ENCODE peak calls at places on chromosomes 16 and 17, in four cellular contexts. One of them, this sample, is unnamed.

GRCh38 chr16:47320546-47321315 is 140.1 kb downstream of the ITFG1 start:
- DNase-seq in testis: no peak
- DNase-seq in activated CD4-positive, alpha-beta T cell treated with anti-CD3 and anti-CD28 coated beads for 1 hour: no peak
- DNase-seq in AG10803: peak
- DNase-seq in this sample: no peak

GRCh38 chr17:48869821-48870318 is 22.7 kb upstream of the ATP5MC1 start:
- DNase-seq in testis: no peak
- DNase-seq in activated CD4-positive, alpha-beta T cell treated with anti-CD3 and anti-CD28 coated beads for 1 hour: no peak
- DNase-seq in AG10803: no peak
- DNase-seq in this sample: no peak

GRCh38 chr16:74738134-74738541 is 36.5 kb downstream of the FA2H start:
- DNase-seq in testis: no peak
- DNase-seq in activated CD4-positive, alpha-beta T cell treated with anti-CD3 and anti-CD28 coated beads for 1 hour: no peak
- DNase-seq in AG10803: no peak
- DNase-seq in this sample: no peak

GRCh38 chr17:78351449-78352006 is 8.3 kb downstream of the SOCS3 start:
- DNase-seq in testis: peak
- DNase-seq in activated CD4-positive, alpha-beta T cell treated with anti-CD3 and anti-CD28 coated beads for 1 hour: no peak
- DNase-seq in AG10803: peak
- DNase-seq in this sample: peak

GRCh38 chr17:76599699-76600460 is 14.2 kb upstream of the ST6GALNAC2 start:
- DNase-seq in testis: no peak
- DNase-seq in activated CD4-positive, alpha-beta T cell treated with anti-CD3 and anti-CD28 coated beads for 1 hour: no peak
- DNase-seq in AG10803: no peak
- DNase-seq in this sample: no peak

GRCh38 chr16:17109413-17109812 is 361.3 kb downstream of the XYLT1 start:
- DNase-seq in testis: no peak
- DNase-seq in activated CD4-positive, alpha-beta T cell treated with anti-CD3 and anti-CD28 coated beads for 1 hour: no peak
- DNase-seq in AG10803: no peak
- DNase-seq in this sample: no peak

GRCh38 chr17:82193520-82194236 is 19.0 kb downstream of the CCDC57 start:
- DNase-seq in testis: no peak
- DNase-seq in activated CD4-positive, alpha-beta T cell treated with anti-CD3 and anti-CD28 coated beads for 1 hour: no peak
- DNase-seq in AG10803: no peak
- DNase-seq in this sample: no peak

GRCh38 chr16:17053536-17054160 is 417.1 kb downstream of the XYLT1 start:
- DNase-seq in testis: no peak
- DNase-seq in activated CD4-positive, alpha-beta T cell treated with anti-CD3 and anti-CD28 coated beads for 1 hour: no peak
- DNase-seq in AG10803: no peak
- DNase-seq in this sample: no peak

GRCh38 chr17:14396542-14396941 is 95.7 kb downstream of the HS3ST3B1 start:
- DNase-seq in testis: no peak
- DNase-seq in activated CD4-positive, alpha-beta T cell treated with anti-CD3 and anti-CD28 coated beads for 1 hour: no peak
- DNase-seq in AG10803: peak
- DNase-seq in this sample: no peak

GRCh38 chr17:82791532-82791931 is 39.7 kb downstream of the TBCD start:
- DNase-seq in testis: no peak
- DNase-seq in activated CD4-positive, alpha-beta T cell treated with anti-CD3 and anti-CD28 coated beads for 1 hour: no peak
- DNase-seq in AG10803: peak
- DNase-seq in this sample: no peak

GRCh38 chr17:31371511-31372097 is 19.9 kb upstream of the RAB11FIP4 start:
- DNase-seq in testis: no peak
- DNase-seq in activated CD4-positive, alpha-beta T cell treated with anti-CD3 and anti-CD28 coated beads for 1 hour: no peak
- DNase-seq in AG10803: peak
- DNase-seq in this sample: no peak

GRCh38 chr17:56274491-56274890 is 121.2 kb downstream of the ANKFN1 start:
- DNase-seq in testis: no peak
- DNase-seq in activated CD4-positive, alpha-beta T cell treated with anti-CD3 and anti-CD28 coated beads for 1 hour: no peak
- DNase-seq in AG10803: no peak
- DNase-seq in this sample: no peak

GRCh38 chr17:40487371-40488020 is 13.9 kb downstream of the TNS4 start:
- DNase-seq in testis: no peak
- DNase-seq in activated CD4-positive, alpha-beta T cell treated with anti-CD3 and anti-CD28 coated beads for 1 hour: no peak
- DNase-seq in AG10803: no peak
- DNase-seq in this sample: no peak

GRCh38 chr16:56561126-56561525 is 3.7 kb upstream of the MT4 start:
- DNase-seq in testis: no peak
- DNase-seq in activated CD4-positive, alpha-beta T cell treated with anti-CD3 and anti-CD28 coated beads for 1 hour: no peak
- DNase-seq in AG10803: no peak
- DNase-seq in this sample: no peak

GRCh38 chr17:43928606-43929005 is 13.7 kb downstream of the PPY start:
- DNase-seq in testis: no peak
- DNase-seq in activated CD4-positive, alpha-beta T cell treated with anti-CD3 and anti-CD28 coated beads for 1 hour: no peak
- DNase-seq in AG10803: no peak
- DNase-seq in this sample: no peak

GRCh38 chr16:35405547-35405946 is 1946.1 kb downstream of the TP53TG3F start:
- DNase-seq in testis: no peak
- DNase-seq in activated CD4-positive, alpha-beta T cell treated with anti-CD3 and anti-CD28 coated beads for 1 hour: no peak
- DNase-seq in AG10803: no peak
- DNase-seq in this sample: no peak

GRCh38 chr17:8581002-8581658 is 49.4 kb downstream of the MYH10 start:
- DNase-seq in testis: no peak
- DNase-seq in activated CD4-positive, alpha-beta T cell treated with anti-CD3 and anti-CD28 coated beads for 1 hour: no peak
- DNase-seq in AG10803: no peak
- DNase-seq in this sample: no peak

GRCh38 chr16:3182608-3183444 is 5.2 kb upstream of the OR1F1 start:
- DNase-seq in testis: no peak
- DNase-seq in activated CD4-positive, alpha-beta T cell treated with anti-CD3 and anti-CD28 coated beads for 1 hour: no peak
- DNase-seq in AG10803: peak
- DNase-seq in this sample: no peak

GRCh38 chr17:45895304-45895968 is 1.1 kb downstream of the MAPT start:
- DNase-seq in testis: no peak
- DNase-seq in activated CD4-positive, alpha-beta T cell treated with anti-CD3 and anti-CD28 coated beads for 1 hour: no peak
- DNase-seq in AG10803: no peak
- DNase-seq in this sample: peak

GRCh38 chr17:38584350-38584925 is 21.3 kb downstream of the SRCIN1 start:
- DNase-seq in testis: peak
- DNase-seq in activated CD4-positive, alpha-beta T cell treated with anti-CD3 and anti-CD28 coated beads for 1 hour: peak
- DNase-seq in AG10803: peak
- DNase-seq in this sample: peak

GRCh38 chr17:65100316-65101140 is 36.6 kb upstream of the RGS9 start:
- DNase-seq in testis: peak
- DNase-seq in activated CD4-positive, alpha-beta T cell treated with anti-CD3 and anti-CD28 coated beads for 1 hour: peak
- DNase-seq in AG10803: peak
- DNase-seq in this sample: peak

GRCh38 chr17:6492892-6493674 is 48.8 kb downstream of the PIMREG start:
- DNase-seq in testis: no peak
- DNase-seq in activated CD4-positive, alpha-beta T cell treated with anti-CD3 and anti-CD28 coated beads for 1 hour: no peak
- DNase-seq in AG10803: no peak
- DNase-seq in this sample: no peak

GRCh38 chr17:46809110-46809571 is 9.4 kb downstream of the WNT3 start:
- DNase-seq in testis: no peak
- DNase-seq in activated CD4-positive, alpha-beta T cell treated with anti-CD3 and anti-CD28 coated beads for 1 hour: no peak
- DNase-seq in AG10803: no peak
- DNase-seq in this sample: no peak

GRCh38 chr17:35965272-35965671 is 16.0 kb downstream of the CCL16 start:
- DNase-seq in testis: no peak
- DNase-seq in activated CD4-positive, alpha-beta T cell treated with anti-CD3 and anti-CD28 coated beads for 1 hour: no peak
- DNase-seq in AG10803: no peak
- DNase-seq in this sample: no peak

GRCh38 chr17:3719265-3719664 is 4.4 kb upstream of the HASPIN start:
- DNase-seq in testis: no peak
- DNase-seq in activated CD4-positive, alpha-beta T cell treated with anti-CD3 and anti-CD28 coated beads for 1 hour: no peak
- DNase-seq in AG10803: no peak
- DNase-seq in this sample: no peak